ENCODE peak calls at places on chromosomes 1 and 21, in nine cellular contexts. T is fibroblast of pulmonary artery; K is neural crest cell; L is DND-41; N is RWPE1; S is activated T-cell treated with anti-CD3 and anti-CD28 coated beads for 1 hour; E is activated CD4-positive, alpha-beta T cell treated with anti-CD3 and anti-CD28 coated beads, Interleukin-2, amount 10 ng/mL, durations not matched to agents 7 days and 5 days; C is stimulated activated CD4-positive, alpha-beta T cell treated with anti-CD3 and anti-CD28 coated beads, Interleukin-4, amount 100 ng/mL, for 1 hour; F is aorta. J is an unnamed sample.

GRCh38 chr1:174626031-174627020 is 178.6 kb downstream of the GPR52 start:
- DNase-seq in T (peak), C (no peak), F (no peak), E (no peak), K (no peak), S (no peak), L (no peak), N (no peak), J (no peak)

GRCh38 chr1:44924835-44925464 is 61.4 kb downstream of the EIF2B3 start:
- DNase-seq in N (peak), L (no peak), K (no peak), E (peak), C (no peak), T (peak), F (no peak), S (no peak), J (no peak)

GRCh38 chr1:220217383-220217988 is 54.8 kb downstream of the RAB3GAP2 start:
- DNase-seq in T (no peak), F (no peak), S (no peak), K (no peak), L (no peak), E (peak), C (no peak), N (no peak), J (no peak)

GRCh38 chr1:225750420-225750819 is 27.2 kb upstream of the SRP9 start:
- DNase-seq in T (no peak), L (no peak), S (no peak), K (no peak), N (no peak), E (no peak), F (no peak), C (no peak), J (no peak)

GRCh38 chr1:238281418-238281817 is 390.7 kb upstream of the ZP4 start:
- DNase-seq in T (no peak), C (no peak), E (no peak), F (no peak), K (no peak), S (no peak), L (no peak), N (no peak), J (no peak)

GRCh38 chr1:202376247-202376646 is 27.7 kb downstream of the PPP1R12B start:
- DNase-seq in S (no peak), K (no peak), L (no peak), N (no peak), F (no peak), E (no peak), T (peak), C (no peak), J (no peak)

GRCh38 chr1:192639607-192640368 is 3.8 kb downstream of the RGS13 start:
- DNase-seq in E (no peak), C (no peak), N (peak), S (no peak), K (no peak), T (peak), F (no peak), L (no peak), J (no peak)

GRCh38 chr1:162357681-162358266 is 18.9 kb downstream of the SPATA46 start:
- DNase-seq in T (peak), K (no peak), N (no peak), L (no peak), S (no peak), E (no peak), C (no peak), F (no peak), J (no peak)

GRCh38 chr1:202750761-202751160 is 40.5 kb upstream of the SYT2 start:
- DNase-seq in S (no peak), C (no peak), T (no peak), K (no peak), L (no peak), F (no peak), N (peak), E (no peak), J (no peak)

GRCh38 chr1:4612991-4613390 is 41.4 kb upstream of the AJAP1 start:
- DNase-seq in S (no peak), T (no peak), E (no peak), L (no peak), F (peak), C (no peak), N (no peak), K (no peak), J (no peak)

GRCh38 chr1:10271090-10271489 is 60.7 kb downstream of the KIF1B start:
- DNase-seq in T (no peak), K (no peak), E (no peak), C (no peak), N (no peak), L (peak), F (no peak), S (no peak), J (no peak)

GRCh38 chr1:66521736-66522365 is 12.1 kb upstream of the SGIP1 start:
- DNase-seq in K (no peak), F (no peak), S (no peak), T (peak), L (no peak), E (no peak), N (peak), C (no peak), J (no peak)

GRCh38 chr21:42351626-42352432 is 1.0 kb upstream of the TFF2 start:
- DNase-seq in T (no peak), C (no peak), S (no peak), L (no peak), K (no peak), E (no peak), F (no peak), N (no peak), J (peak)

GRCh38 chr1:227793948-227794812 is 21.3 kb upstream of the PRSS38 start:
- DNase-seq in K (no peak), E (no peak), N (peak), F (peak), T (peak), L (no peak), S (no peak), C (no peak), J (no peak)

GRCh38 chr1:171468120-171468790 is 17.1 kb upstream of the PRRC2C start:
- DNase-seq in E (no peak), K (no peak), C (no peak), F (no peak), N (peak), L (no peak), T (peak), S (no peak), J (no peak)

GRCh38 chr1:223741861-223742260 is 29.5 kb downstream of the CAPN2 start:
- DNase-seq in F (no peak), T (peak), K (no peak), L (no peak), C (no peak), E (no peak), S (no peak), N (peak), J (no peak)

GRCh38 chr1:100955322-100955721 is 59.4 kb downstream of the SLC30A7 start:
- DNase-seq in E (no peak), T (peak), N (peak), S (no peak), C (no peak), F (no peak), L (no peak), K (no peak), J (no peak)

GRCh38 chr1:31795801-31796621 is 19.8 kb downstream of the SPOCD1 start:
- DNase-seq in C (no peak), L (no peak), S (no peak), K (no peak), T (peak), E (no peak), N (no peak), F (no peak), J (peak)

GRCh38 chr1:234897365-234897699 is 231.3 kb downstream of the TOMM20 start:
- DNase-seq in T (no peak), K (no peak), L (no peak), C (no peak), N (no peak), S (no peak), F (no peak), E (no peak), J (no peak)

GRCh38 chr1:210310562-210310961 is 18.1 kb upstream of the HHAT start:
- DNase-seq in T (no peak), N (no peak), L (no peak), C (no peak), K (no peak), F (no peak), S (no peak), E (no peak), J (no peak)

GRCh38 chr1:6033124-6033523 is 12.6 kb upstream of the KCNAB2 start:
- DNase-seq in E (no peak), F (no peak), T (no peak), C (no peak), K (no peak), L (no peak), S (no peak), N (no peak), J (no peak)

GRCh38 chr1:1929639-1930545 is 10.8 kb upstream of the TMEM52 start:
- DNase-seq in K (no peak), E (no peak), S (no peak), L (no peak), N (no peak), T (no peak), C (no peak), F (peak), J (peak)

GRCh38 chr21:20789696-20790095 is 208.5 kb upstream of the NCAM2 start:
- DNase-seq in K (no peak), N (peak), F (no peak), L (no peak), S (no peak), E (no peak), T (peak), C (no peak), J (no peak)

GRCh38 chr21:40146201-40146890 is 279.1 kb downstream of the PCP4 start:
- DNase-seq in S (no peak), F (no peak), T (no peak), L (no peak), N (no peak), K (no peak), C (no peak), E (no peak), J (no peak)

GRCh38 chr1:31306278-31306677 is 9.4 kb downstream of the ZCCHC17 start:
- DNase-seq in E (no peak), L (no peak), S (no peak), K (no peak), N (peak), F (no peak), C (no peak), T (peak), J (no peak)

GRCh38 chr1:214515544-214516433 is 35.6 kb downstream of the PTPN14 start:
- DNase-seq in K (no peak), E (no peak), N (no peak), L (no peak), T (no peak), F (no peak), S (no peak), C (no peak), J (no peak)

GRCh38 chr1:209879539-209879938 is 51.8 kb downstream of the UTP25 start:
- DNase-seq in F (no peak), L (no peak), K (no peak), C (no peak), N (peak), T (peak), E (no peak), S (no peak), J (no peak)

GRCh38 chr1:167922023-167922422 is 8.1 kb upstream of the ADCY10 start:
- DNase-seq in F (no peak), C (no peak), E (no peak), N (no peak), S (no peak), L (no peak), K (no peak), T (peak), J (no peak)

GRCh38 chr1:79042117-79042516 is 35.6 kb upstream of the ADGRL4 start:
- DNase-seq in C (no peak), E (no peak), T (peak), F (no peak), K (no peak), N (peak), L (no peak), S (no peak), J (no peak)

J was measured in tibial artery.